ENCODE peak calls at places on chromosome 2, in ten cellular contexts. M is CD4-positive, alpha-beta T cell; U is astrocyte of the spinal cord; W is fibroblast of lung; S is K562; N is cardiac fibroblast; K is AG09309; H is fibroblast of mammary gland; Y is activated CD8-positive, alpha-beta T cell treated with anti-CD3 and anti-CD28 coated beads for 36 hours; L is WTC11. G is an unnamed sample.

GRCh38 chr2:241895732-241896641 is 26.5 kb downstream of the RTP5 start:
- DNase-seq in M (no peak), U (no peak), W (peak), S (no peak), N (peak), K (no peak), H (peak), Y (no peak), L (no peak), G (peak)

GRCh38 chr2:149903626-149904025 is 316.1 kb upstream of the MMADHC start:
- DNase-seq in M (no peak), U (no peak), W (peak), S (no peak), N (peak), K (no peak), H (no peak), Y (no peak), L (no peak), G (no peak)

GRCh38 chr2:10188211-10188610 is 65.7 kb downstream of the RRM2 start:
- DNase-seq in M (no peak), U (peak), W (peak), S (peak), N (peak), K (no peak), H (peak), Y (no peak), L (no peak), G (peak)

GRCh38 chr2:80410346-80410745 is 105.8 kb upstream of the LRRTM1 start:
- DNase-seq in M (no peak), U (no peak), W (no peak), S (no peak), N (no peak), K (no peak), H (no peak), Y (no peak), L (no peak), G (no peak)

GRCh38 chr2:64487256-64488049 is 33.5 kb downstream of the LGALSL start:
- DNase-seq in M (no peak), U (no peak), W (no peak), S (no peak), N (no peak), K (no peak), H (no peak), Y (no peak), L (no peak), G (no peak)

GRCh38 chr2:108058575-108059137 is 72.3 kb downstream of the SLC5A7 start:
- DNase-seq in M (no peak), U (no peak), W (no peak), S (no peak), N (no peak), K (no peak), H (no peak), Y (no peak), L (no peak), G (no peak)

GRCh38 chr2:158182681-158183350 is 81.1 kb downstream of the UPP2 start:
- DNase-seq in M (no peak), U (no peak), W (no peak), S (no peak), N (no peak), K (no peak), H (no peak), Y (no peak), L (no peak), G (no peak)

GRCh38 chr2:188631037-188631794 is 339.5 kb downstream of the GULP1 start:
- DNase-seq in M (no peak), U (no peak), W (peak), S (no peak), N (peak), K (no peak), H (peak), Y (no peak), L (no peak), G (no peak)

GRCh38 chr2:71502941-71503738 is 49.8 kb downstream of the DYSF start:
- DNase-seq in M (no peak), U (no peak), W (no peak), S (no peak), N (no peak), K (no peak), H (no peak), Y (no peak), L (no peak), G (no peak)

GRCh38 chr2:224101820-224102630 is 62.9 kb upstream of the SERPINE2 start:
- DNase-seq in M (no peak), U (peak), W (peak), S (no peak), N (peak), K (peak), H (peak), Y (no peak), L (no peak), G (no peak)

GRCh38 chr2:109435066-109435690 is 178.6 kb downstream of the SEPTIN10 start:
- DNase-seq in M (no peak), U (no peak), W (no peak), S (no peak), N (no peak), K (no peak), H (no peak), Y (no peak), L (no peak), G (no peak)

GRCh38 chr2:183243760-183244159 is 119.5 kb downstream of the NUP35 start:
- DNase-seq in M (no peak), U (no peak), W (no peak), S (no peak), N (no peak), K (no peak), H (no peak), Y (no peak), L (no peak), G (no peak)

GRCh38 chr2:99772766-99773331 is 283.0 kb upstream of the REV1 start:
- DNase-seq in M (no peak), U (no peak), W (peak), S (no peak), N (no peak), K (no peak), H (no peak), Y (no peak), L (no peak), G (no peak)

GRCh38 chr2:3141696-3142095 is 235.9 kb downstream of the EIPR1 start:
- DNase-seq in M (no peak), U (no peak), W (no peak), S (no peak), N (no peak), K (no peak), H (no peak), Y (no peak), L (no peak), G (no peak)

GRCh38 chr2:177392373-177393246 is at the start of gene AGPS:
- DNase-seq in M (peak), U (peak), W (peak), S (peak), N (peak), K (no peak), H (peak), Y (peak), L (peak), G (peak)
- TF ChIP-seq CTCF in M (no peak), U (no peak), W (no peak), S (no peak), N (no peak), K (no peak), H (no peak), Y (peak), L (no peak), G (peak)

DNA sequence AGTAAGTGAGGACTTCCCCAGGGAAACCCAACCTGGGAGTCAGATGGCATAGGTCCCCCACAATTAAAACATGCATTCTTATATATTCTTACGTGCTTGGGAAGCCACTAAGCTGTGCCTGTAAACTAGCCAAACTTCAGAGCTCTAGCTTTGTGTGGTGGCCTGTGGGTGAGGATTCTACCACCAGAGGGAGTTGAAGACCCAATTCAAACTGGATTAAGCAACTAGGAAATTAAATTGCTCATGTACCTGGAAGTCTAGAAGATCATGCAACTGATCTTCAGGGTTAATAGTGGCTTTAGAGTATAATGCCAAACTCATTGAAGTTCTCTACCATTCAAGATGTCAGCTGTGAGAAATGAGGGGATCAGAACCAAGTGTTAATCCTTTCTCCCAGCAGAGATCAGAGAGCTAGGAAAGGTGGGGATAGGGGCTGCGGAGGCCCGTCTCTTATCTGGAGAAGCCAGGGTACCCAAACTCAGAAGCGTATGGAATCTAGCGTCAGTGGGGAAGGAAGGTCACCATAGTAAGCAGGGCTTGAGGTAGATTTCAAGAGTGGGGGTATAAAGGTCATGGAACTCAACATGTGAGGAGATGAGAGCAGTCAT is 53.2 kb upstream of the CCDC85A start:
- DNase-seq in M (no peak), U (peak), W (peak), S (peak), N (peak), K (no peak), H (peak), Y (peak), L (peak), G (peak)
- TF ChIP-seq CTCF in M (no peak), U (peak), W (peak), S (peak), N (peak), K (peak), H (peak), Y (no peak), L (peak), G (peak)

GRCh38 chr2:59180111-59180510 is 939.0 kb upstream of the FANCL start:
- DNase-seq in M (no peak), U (no peak), W (no peak), S (no peak), N (no peak), K (no peak), H (no peak), Y (no peak), L (no peak), G (no peak)

GRCh38 chr2:59184281-59185020 is 943.3 kb upstream of the FANCL start:
- DNase-seq in M (no peak), U (peak), W (no peak), S (peak), N (no peak), K (no peak), H (peak), Y (no peak), L (no peak), G (no peak)

GRCh38 chr2:59183070-59183469 is 941.9 kb upstream of the FANCL start:
- DNase-seq in M (no peak), U (no peak), W (no peak), S (no peak), N (no peak), K (no peak), H (no peak), Y (no peak), L (no peak), G (no peak)

GRCh38 chr2:59181347-59181746 is 940.2 kb upstream of the FANCL start:
- DNase-seq in M (no peak), U (peak), W (no peak), S (no peak), N (no peak), K (no peak), H (no peak), Y (no peak), L (no peak), G (no peak)

GRCh38 chr2:59182249-59182648 is 941.1 kb upstream of the FANCL start:
- DNase-seq in M (no peak), U (peak), W (peak), S (peak), N (no peak), K (no peak), H (peak), Y (peak), L (peak), G (peak)
- TF ChIP-seq CTCF in M (no peak), U (peak), W (peak), S (peak), N (no peak), K (peak), H (peak), Y (peak), L (peak), G (peak)

GRCh38 chr2:147515213-147515612 is 329.6 kb upstream of the ACVR2A start:
- DNase-seq in M (no peak), U (no peak), W (no peak), S (no peak), N (no peak), K (no peak), H (no peak), Y (no peak), L (no peak), G (no peak)
- TF ChIP-seq CTCF in M (no peak), U (no peak), W (no peak), S (no peak), N (no peak), K (no peak), H (no peak), Y (no peak), L (no peak), G (no peak)

GRCh38 chr2:169673921-169674320 is 20.3 kb downstream of the CFAP210 start:
- DNase-seq in M (no peak), U (no peak), W (no peak), S (no peak), N (no peak), K (no peak), H (no peak), Y (no peak), L (no peak), G (no peak)

GRCh38 chr2:169676850-169677249 is 17.4 kb downstream of the CFAP210 start:
- DNase-seq in M (no peak), U (no peak), W (no peak), S (no peak), N (no peak), K (no peak), H (no peak), Y (no peak), L (no peak), G (no peak)

GRCh38 chr2:169673106-169673505 is 21.1 kb downstream of the CFAP210 start:
- DNase-seq in M (no peak), U (no peak), W (no peak), S (no peak), N (no peak), K (no peak), H (no peak), Y (no peak), L (no peak), G (no peak)

GRCh38 chr2:169672403-169672802 is 21.8 kb downstream of the CFAP210 start:
- DNase-seq in M (no peak), U (no peak), W (no peak), S (no peak), N (no peak), K (no peak), H (no peak), Y (no peak), L (no peak), G (peak)

GRCh38 chr2:169676357-169676756 is 17.8 kb downstream of the CFAP210 start:
- DNase-seq in M (no peak), U (no peak), W (no peak), S (no peak), N (no peak), K (no peak), H (no peak), Y (no peak), L (no peak), G (no peak)
- TF ChIP-seq CTCF in M (no peak), U (no peak), W (no peak), S (no peak), N (no peak), K (no peak), H (peak), Y (no peak), L (no peak), G (peak)

GRCh38 chr2:49332415-49332814 is 178.1 kb upstream of the FSHR start:
- DNase-seq in M (no peak), U (no peak), W (no peak), S (no peak), N (peak), K (no peak), H (peak), Y (no peak), L (no peak), G (no peak)
- TF ChIP-seq CTCF in M (no peak), U (no peak), W (no peak), S (no peak), N (no peak), K (no peak), H (no peak), Y (no peak), L (no peak), G (no peak)

DNA sequence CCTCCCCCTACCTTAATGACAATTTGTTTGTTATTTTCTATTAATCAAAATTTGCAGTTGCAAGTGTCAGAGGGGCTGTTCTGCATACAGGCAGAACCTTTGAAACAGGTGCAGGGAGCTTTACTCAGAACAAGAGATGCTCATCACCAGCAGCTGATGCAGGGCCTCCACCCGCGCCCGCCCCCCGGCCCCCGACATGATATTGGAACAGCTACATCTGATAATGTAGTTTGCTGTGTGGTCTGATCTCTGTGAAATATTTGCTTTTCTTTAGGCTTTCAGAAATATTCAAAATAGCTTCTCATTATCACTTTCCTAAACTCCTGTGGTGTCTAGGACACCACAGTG is 130.0 kb downstream of the PRKCE start:
- DNase-seq in M (no peak), U (no peak), W (no peak), S (no peak), N (no peak), K (no peak), H (no peak), Y (no peak), L (no peak), G (no peak)
- TF ChIP-seq CTCF in M (no peak), U (no peak), W (no peak), S (no peak), N (no peak), K (no peak), H (no peak), Y (no peak), L (no peak), G (no peak)

G was measured in endothelial cell.